ENCODE peak calls at places on chromosomes 16 and 17, in seven cellular contexts. C is naive B cell, U is NCI-H1436, Y is ELF-1, O is cardiac septum, I is SHP77, D is AG09319. W is an unnamed sample.

GRCh38 chr17:9811086-9811485 is 10.8 kb downstream of the GSG1L2 start:
- DNase-seq in Y (no peak), O (no peak), D (no peak), I (no peak), C (no peak), U (no peak), W (no peak)

GRCh38 chr17:63697341-63698286 is 2.3 kb downstream of the LIMD2 start:
- DNase-seq in O (peak; percentile 86), D (no peak), C (peak; percentile 94), I (peak; percentile 11), U (peak; percentile 54), Y (peak; percentile 61), W (peak; percentile 79)

GRCh38 chr17:48795444-48796162 is 21.4 kb downstream of the TTLL6 start:
- DNase-seq in I (no peak), C (no peak), U (no peak), O (no peak), Y (no peak), D (peak; percentile 24), W (peak; percentile 89)

GRCh38 chr17:66152756-66153155 is 39.2 kb downstream of the CEP112 start:
- DNase-seq in C (no peak), Y (no peak), D (no peak), I (no peak), U (no peak), O (no peak), W (no peak)

GRCh38 chr16:11198817-11199216 is 57.2 kb downstream of the SOCS1 start:
- DNase-seq in Y (no peak), I (peak; percentile 24), C (no peak), U (no peak), O (no peak), D (no peak), W (no peak)

GRCh38 chr17:73492802-73493139 is 151.5 kb downstream of the SDK2 start:
- DNase-seq in I (peak; percentile 44), D (no peak), U (peak; percentile 68), Y (peak; percentile 55), C (no peak), O (no peak), W (peak; percentile 86)

GRCh38 chr16:3266873-3267537 is 10.6 kb upstream of the MEFV start:
- DNase-seq in U (peak; percentile 9), I (peak; percentile 13), C (no peak), Y (peak; percentile 21), O (no peak), D (peak; percentile 69), W (no peak)

GRCh38 chr16:19236561-19236960 is 49.0 kb upstream of the CLEC19A start:
- DNase-seq in O (no peak), Y (no peak), C (no peak), D (no peak), I (no peak), U (no peak), W (no peak)

GRCh38 chr16:80948886-80949502 is 57.7 kb downstream of the CMC2 start:
- DNase-seq in Y (peak; percentile 67), C (no peak), O (no peak), I (peak; percentile 41), U (no peak), D (no peak), W (peak; percentile 72)

GRCh38 chr16:26598061-26598460 is 468.7 kb upstream of the C16orf82 start:
- DNase-seq in O (no peak), I (no peak), Y (peak; percentile 7), C (no peak), D (no peak), U (no peak), W (peak; percentile 70)

GRCh38 chr17:49229805-49230600 is 584 bp downstream of the PHOSPHO1 start:
- DNase-seq in Y (no peak), I (no peak), D (no peak), O (no peak), C (no peak), U (no peak), W (no peak)

GRCh38 chr17:38328620-38329019 is 15.1 kb downstream of the GPR179 start:
- DNase-seq in D (no peak), U (no peak), C (no peak), Y (no peak), I (no peak), O (no peak), W (no peak)

GRCh38 chr17:16886655-16887322 is 85.1 kb downstream of the TNFRSF13B start:
- DNase-seq in C (no peak), D (no peak), I (no peak), O (peak; percentile 38), Y (no peak), U (no peak), W (peak; percentile 42)